ENCODE peak calls at places on chromosomes 1 and 21, in six cellular contexts. D is Panc1, U is HL-60, H is AG04450, K is uterus, X is heart right ventricle. Z is an unnamed sample.
A peak's percentile ranks its signal among the peaks of the same experiment; 100 is the strongest.

GRCh38 chr1:154607084-154607747 is 770 bp downstream of the ADAR start:
- DNase-seq in D (no peak), U (no peak), H (no peak), K (no peak), X (no peak), Z (peak; percentile 33)

GRCh38 chr1:12620142-12620865 is 2.3 kb upstream of the DHRS3 start:
- DNase-seq in D (no peak), U (no peak), H (no peak), K (no peak), X (no peak), Z (no peak)

GRCh38 chr21:28554660-28555475 is 437.8 kb downstream of the LTN1 start:
- DNase-seq in D (no peak), U (no peak), H (no peak), K (no peak), X (no peak), Z (no peak)

GRCh38 chr1:53539226-53539625 is 80.0 kb downstream of the DMRTB1 start:
- DNase-seq in D (no peak), U (no peak), H (no peak), K (no peak), X (no peak), Z (no peak)

GRCh38 chr21:9839011-9839661 is 682.2 kb upstream of the TPTE start:
- DNase-seq in D (no peak), U (no peak), H (no peak), K (no peak), X (peak; percentile 23), Z (no peak)

GRCh38 chr1:41333146-41333784 is 28.0 kb upstream of the FOXO6 start:
- DNase-seq in D (no peak), U (no peak), H (peak; percentile 2), K (no peak), X (no peak), Z (no peak)

GRCh38 chr1:29581256-29581655 is 344.9 kb downstream of the PTPRU start:
- DNase-seq in D (no peak), U (no peak), H (no peak), K (no peak), X (no peak), Z (no peak)

GRCh38 chr1:222392571-222392970 is 155.3 kb downstream of the HHIPL2 start:
- DNase-seq in D (no peak), U (no peak), H (peak; percentile 43), K (no peak), X (no peak), Z (no peak)

GRCh38 chr1:204013052-204013451 is 59.9 kb upstream of the SOX13 start:
- DNase-seq in D (no peak), U (no peak), H (no peak), K (no peak), X (no peak), Z (no peak)

GRCh38 chr1:184160236-184160635 is 108.7 kb downstream of the TSEN15 start:
- DNase-seq in D (no peak), U (no peak), H (no peak), K (no peak), X (no peak), Z (no peak)

GRCh38 chr1:195188821-195189220 is 1419.4 kb downstream of the KCNT2 start:
- DNase-seq in D (no peak), U (no peak), H (no peak), K (no peak), X (no peak), Z (no peak)

GRCh38 chr1:226793620-226794276 is 54.7 kb upstream of the ITPKB start:
- DNase-seq in D (no peak), U (no peak), H (no peak), K (no peak), X (no peak), Z (no peak)

GRCh38 chr1:83637009-83637408 is 361.9 kb downstream of the TTLL7 start:
- DNase-seq in D (no peak), U (no peak), H (no peak), K (no peak), X (no peak), Z (no peak)

GRCh38 chr1:67418839-67419586 is 11.2 kb downstream of the SERBP1 start:
- DNase-seq in D (no peak), U (no peak), H (no peak), K (no peak), X (no peak), Z (no peak)

GRCh38 chr1:58324551-58324950 is 222.0 kb downstream of the OMA1 start:
- DNase-seq in D (no peak), U (peak; percentile 76), H (no peak), K (no peak), X (no peak), Z (no peak)

GRCh38 chr1:200838676-200839445 is 33.9 kb upstream of the GPR25 start:
- DNase-seq in D (no peak), U (no peak), H (no peak), K (no peak), X (no peak), Z (no peak)

GRCh38 chr1:210464519-210465039 is 135.9 kb downstream of the HHAT start:
- DNase-seq in D (no peak), U (no peak), H (no peak), K (peak; percentile 24), X (no peak), Z (no peak)

GRCh38 chr1:35769759-35770446 is at the start of gene CLSPN:
- DNase-seq in D (peak; percentile 80), U (peak; percentile 98), H (peak; percentile 81), K (peak; percentile 93), X (peak; percentile 94), Z (peak; percentile 96)

GRCh38 chr1:35764283-35764682 is 5.5 kb downstream of the CLSPN start:
- DNase-seq in D (no peak), U (no peak), H (no peak), K (no peak), X (no peak), Z (no peak)

GRCh38 chr1:35773711-35774110 is 3.9 kb upstream of the CLSPN start:
- DNase-seq in D (no peak), U (no peak), H (no peak), K (no peak), X (no peak), Z (no peak)

GRCh38 chr1:35768350-35769187 is 1.2 kb downstream of the CLSPN start:
- DNase-seq in D (peak; percentile 20), U (no peak), H (no peak), K (no peak), X (no peak), Z (no peak)

DNA sequence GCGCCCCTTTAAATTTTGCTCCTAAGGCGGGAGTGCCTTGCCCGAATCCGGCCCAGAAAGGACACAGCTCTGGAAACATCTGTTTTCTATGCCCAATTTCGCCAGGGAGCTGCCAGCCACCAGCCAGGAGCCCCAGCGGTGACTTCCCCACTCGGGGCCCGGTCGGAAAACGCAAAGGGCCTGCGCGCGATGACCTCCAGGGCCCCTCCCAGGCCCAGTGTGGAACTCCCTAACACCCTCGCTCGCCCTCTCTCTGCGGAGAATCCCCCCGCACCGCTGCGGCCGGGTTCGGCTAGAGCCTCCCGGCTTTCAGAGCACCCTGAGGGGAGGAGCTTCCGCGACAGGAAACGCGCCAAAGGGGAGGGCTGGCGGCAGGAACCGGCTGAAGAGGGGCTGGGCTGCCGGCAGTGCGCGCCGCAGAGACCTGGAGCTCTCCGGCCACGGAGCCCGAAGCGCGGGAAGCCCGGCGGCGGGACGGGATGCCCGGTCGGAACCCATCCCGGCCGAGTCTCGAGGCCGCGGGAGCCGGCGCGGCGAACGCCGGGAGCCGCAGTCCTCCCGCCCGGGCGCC is 505 bp downstream of the CLSPN start:
- DNase-seq in D (peak; percentile 57), U (peak; percentile 88), H (peak; percentile 55), K (peak; percentile 71), X (peak; percentile 87), Z (peak; percentile 80)
- TF ChIP-seq CTCF in D (no peak), U (no peak), H (peak; percentile 36), K (no peak), X (peak; percentile 48), Z (no peak)

DNA sequence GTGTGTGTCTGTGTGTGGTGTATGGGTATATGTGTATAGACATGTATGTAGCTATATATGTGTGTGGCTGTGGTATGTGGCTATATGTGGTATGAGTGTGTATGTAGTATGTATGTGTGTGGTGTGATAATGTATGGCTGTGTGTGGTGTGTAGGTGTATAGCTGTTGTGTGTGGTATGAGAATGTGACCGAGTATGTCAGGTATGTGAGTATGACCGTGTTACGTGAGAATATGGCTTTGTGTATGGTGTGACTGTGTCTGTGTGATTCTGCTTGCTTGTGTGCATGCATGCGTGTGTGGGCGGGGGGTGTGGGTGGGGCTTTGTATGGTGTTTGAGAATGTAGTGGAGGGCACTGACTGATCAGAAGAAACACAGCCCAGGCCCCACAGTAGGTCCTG is 3.5 kb downstream of the ZNF691 start:
- DNase-seq in D (no peak), U (no peak), H (no peak), K (no peak), X (no peak), Z (no peak)
- H3K27ac ChIP-seq in D (no peak overlapping the region), U (no peak overlapping the region), H (no peak overlapping the region), K (no peak overlapping the region), X (no peak overlapping the region), Z (no peak overlapping the region)

GRCh38 chr1:228378453-228379164 is 28.0 kb downstream of the TRIM11 start:
- DNase-seq in D (no peak), U (no peak), H (peak; percentile 57), K (peak; percentile 75), X (peak; percentile 76), Z (peak; percentile 51)

GRCh38 chr1:228376262-228376628 is 30.4 kb downstream of the TRIM11 start:
- DNase-seq in D (no peak), U (no peak), H (no peak), K (no peak), X (no peak), Z (no peak)

GRCh38 chr1:228376651-228377631 is 29.7 kb downstream of the TRIM11 start:
- DNase-seq in D (no peak), U (no peak), H (no peak), K (no peak), X (peak; percentile 14), Z (no peak)

GRCh38 chr1:228379165-228379460 is 27.5 kb downstream of the TRIM11 start:
- DNase-seq in D (no peak), U (no peak), H (no peak), K (no peak), X (peak; percentile 35), Z (no peak)

GRCh38 chr1:228377664-228378452 is 28.8 kb downstream of the TRIM11 start:
- DNase-seq in D (no peak), U (no peak), H (no peak), K (no peak), X (peak; percentile 34), Z (peak; percentile 38)
- H3K4me3 ChIP-seq in D (peak overlapping the region; percentile 53), U (no peak overlapping the region), H (peak overlapping the region; percentile 32), K (peak overlapping the region; percentile 41), X (peak overlapping the region; percentile 51), Z (peak overlapping the region; percentile 71)

DNA sequence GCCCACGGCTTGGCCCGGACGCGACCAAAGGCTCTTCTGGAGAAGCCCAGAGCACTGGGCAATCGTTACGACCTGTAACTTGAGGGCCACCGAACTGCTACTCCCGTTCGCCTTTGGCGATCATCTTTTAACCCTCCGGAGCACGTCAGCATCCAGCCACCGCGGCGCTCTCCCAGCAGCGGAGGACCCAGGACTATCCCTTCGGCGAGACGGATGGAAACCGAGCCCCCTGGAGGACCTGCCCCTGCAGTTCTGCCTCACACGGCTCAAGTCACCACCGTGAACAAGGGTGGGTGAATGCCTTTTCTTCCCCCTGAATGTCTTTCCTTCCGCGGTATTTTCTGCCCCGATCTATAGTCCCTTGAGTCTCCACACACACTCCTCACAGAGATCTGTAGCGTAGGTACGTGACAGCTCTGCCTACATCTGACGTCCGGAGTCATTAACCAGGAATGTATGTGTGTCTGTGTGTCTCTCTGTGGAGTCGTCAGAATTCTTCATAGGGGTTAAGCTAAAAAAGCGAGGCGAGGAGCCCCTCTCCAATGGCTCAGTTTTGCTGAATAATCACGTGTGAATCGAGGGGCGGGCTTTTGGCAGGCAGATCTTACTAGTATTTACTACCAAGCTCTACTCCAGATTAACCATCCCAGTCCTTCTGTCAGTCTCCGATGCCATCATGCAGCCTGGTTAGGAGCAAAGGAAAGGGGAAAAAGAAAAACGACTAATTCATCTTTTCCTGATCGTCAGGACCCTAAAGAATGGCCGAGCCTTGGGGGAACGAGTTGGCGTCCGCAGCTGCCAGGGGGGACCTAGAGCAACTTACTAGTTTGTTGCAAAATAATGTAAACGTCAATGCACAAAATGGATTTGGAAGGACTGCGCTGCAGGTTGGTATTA is at the start of gene CDKN2C:
- DNase-seq in D (peak; percentile 79), U (peak; percentile 75), H (peak; percentile 50), K (peak; percentile 65), X (peak; percentile 61), Z (peak; percentile 81)
- TF ChIP-seq CTCF in D (no peak), U (no peak), H (peak; percentile 9), K (no peak), X (no peak), Z (no peak)

Z was measured in dorsolateral prefrontal cortex.